ENCODE peak calls at places on chromosomes 2 and 18, in ten cellular contexts. O, H, W, E, L, R, M, C, S and T are unnamed samples.

GRCh38 chr2:43406643-43407042 is 180.2 kb upstream of the ZFP36L2 start:
- DNase-seq in O (no peak), H (no peak), W (no peak), E (no peak), L (no peak), R (no peak), M (no peak), C (no peak), S (no peak), T (no peak)

GRCh38 chr2:55416826-55417568 is 2.7 kb downstream of the CCDC88A start:
- DNase-seq in O (no peak), H (no peak), W (no peak), E (no peak), L (no peak), R (no peak), M (no peak), C (no peak), S (peak; percentile 23), T (no peak)

GRCh38 chr2:112749755-112750559 is 14.5 kb downstream of the CKAP2L start:
- DNase-seq in O (peak; percentile 72), H (peak; percentile 81), W (peak; percentile 87), E (peak; percentile 44), L (peak; percentile 89), R (peak; percentile 47), M (peak; percentile 60), C (peak; percentile 64), S (peak; percentile 70), T (peak; percentile 53)

GRCh38 chr2:71759056-71759455 is 305.7 kb downstream of the DYSF start:
- DNase-seq in O (no peak), H (no peak), W (no peak), E (no peak), L (no peak), R (no peak), M (no peak), C (no peak), S (no peak), T (no peak)

GRCh38 chr18:13103366-13103765 is 112.2 kb downstream of the CEP192 start:
- DNase-seq in O (no peak), H (peak; percentile 8), W (no peak), E (no peak), L (no peak), R (no peak), M (no peak), C (no peak), S (peak; percentile 11), T (no peak)

GRCh38 chr2:231361701-231362588 is 33.6 kb upstream of the B3GNT7 start:
- DNase-seq in O (no peak), H (no peak), W (no peak), E (no peak), L (no peak), R (no peak), M (peak; percentile 70), C (no peak), S (peak; percentile 76), T (no peak)

GRCh38 chr2:74391209-74391579 is 11.1 kb upstream of the DCTN1 start:
- DNase-seq in O (no peak), H (peak; percentile 15), W (peak; percentile 36), E (no peak), L (no peak), R (no peak), M (peak; percentile 18), C (no peak), S (no peak), T (no peak)

GRCh38 chr18:76209597-76209996 is 285.4 kb downstream of the ZNF516 start:
- DNase-seq in O (no peak), H (peak; percentile 69), W (no peak), E (peak; percentile 70), L (no peak), R (peak; percentile 33), M (no peak), C (no peak), S (no peak), T (no peak)

GRCh38 chr2:237858294-237859081 is 935 bp upstream of the RAMP1 start:
- DNase-seq in O (peak; percentile 84), H (peak; percentile 85), W (peak; percentile 88), E (peak; percentile 51), L (peak; percentile 72), R (peak; percentile 66), M (peak; percentile 61), C (peak; percentile 82), S (peak; percentile 53), T (peak; percentile 65)

GRCh38 chr2:139492301-139492700 is 712.1 kb upstream of the NXPH2 start:
- DNase-seq in O (no peak), H (no peak), W (no peak), E (no peak), L (no peak), R (no peak), M (no peak), C (no peak), S (no peak), T (no peak)

GRCh38 chr2:37389984-37390765 is 45.7 kb downstream of the QPCT start:
- DNase-seq in O (no peak), H (peak; percentile 95), W (peak; percentile 77), E (peak; percentile 92), L (peak; percentile 76), R (peak; percentile 96), M (peak; percentile 63), C (no peak), S (peak; percentile 93), T (no peak)

GRCh38 chr2:55616509-55617159 is 788 bp downstream of the PPP4R3B start:
- DNase-seq in O (peak; percentile 59), H (peak; percentile 66), W (peak; percentile 74), E (peak; percentile 28), L (peak; percentile 24), R (peak; percentile 61), M (peak; percentile 38), C (peak; percentile 56), S (peak; percentile 58), T (no peak)

GRCh38 chr2:28628987-28629386 is 122.6 kb upstream of the PPP1CB start:
- DNase-seq in O (no peak), H (no peak), W (no peak), E (no peak), L (no peak), R (no peak), M (no peak), C (no peak), S (no peak), T (no peak)

GRCh38 chr18:63969965-63970802 is at the start of gene SERPINB8:
- DNase-seq in O (peak; percentile 95), H (peak; percentile 98), W (peak; percentile 96), E (peak; percentile 81), L (peak; percentile 98), R (peak; percentile 94), M (peak; percentile 92), C (peak; percentile 94), S (peak; percentile 69), T (peak; percentile 84)

GRCh38 chr2:105177546-105178254 is 63.8 kb upstream of the GPR45 start:
- DNase-seq in O (no peak), H (no peak), W (no peak), E (no peak), L (no peak), R (no peak), M (no peak), C (no peak), S (no peak), T (no peak)

DNA sequence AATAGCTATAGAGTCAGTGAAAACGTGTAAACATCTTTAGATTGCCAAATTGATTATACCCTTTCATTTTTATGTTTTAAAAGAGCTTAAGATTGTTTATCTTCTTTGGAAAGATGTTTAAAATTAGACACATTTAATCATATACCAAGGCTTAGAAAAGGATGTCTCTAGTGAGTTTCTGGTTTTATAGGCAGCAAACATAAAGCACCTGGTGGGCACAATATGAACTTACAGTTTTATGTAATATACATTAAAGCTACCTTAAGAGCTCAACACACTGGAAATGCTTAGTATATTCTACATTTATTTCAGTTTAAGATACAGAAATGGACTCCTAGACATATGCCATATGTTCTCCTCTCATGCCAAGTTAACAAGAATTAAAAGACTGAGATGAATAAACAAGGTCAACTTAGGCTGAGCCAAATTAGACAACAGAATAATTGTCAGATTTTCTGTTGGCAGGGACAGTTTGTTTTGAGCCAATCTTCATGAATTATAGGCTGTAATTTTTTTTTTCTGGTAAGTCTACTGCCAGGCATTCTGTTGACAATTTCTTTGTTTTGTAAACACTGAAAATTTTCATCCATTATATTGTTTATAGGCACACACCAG is 112.7 kb downstream of the OTX1 start:
- DNase-seq in O (no peak), H (no peak), W (peak; percentile 5), E (no peak), L (no peak), R (no peak), M (no peak), C (no peak), S (no peak), T (no peak)
- TF ChIP-seq CTCF in O (no peak), H (no peak), W (no peak), E (no peak), L (no peak), R (no peak), M (no peak), C (no peak), S (peak; percentile 20), T (no peak)

DNA sequence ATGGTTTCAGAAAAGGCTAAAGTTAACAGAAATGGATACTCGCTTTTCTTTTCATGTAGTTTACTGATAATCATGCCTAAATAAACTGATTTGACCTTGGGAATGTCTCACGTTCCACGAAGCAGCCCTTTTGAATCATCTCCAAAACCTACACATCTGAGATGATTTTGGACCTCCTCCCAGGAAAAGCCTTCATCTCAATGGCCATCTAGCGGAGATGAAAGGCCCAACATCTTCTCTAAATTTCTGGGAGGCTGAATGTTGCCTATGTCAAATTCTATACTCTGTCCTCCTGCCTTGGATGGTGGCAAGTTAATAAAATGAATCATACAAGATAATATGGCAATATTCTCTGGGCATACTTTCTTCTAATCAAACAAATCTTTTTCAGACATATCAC is 448.5 kb downstream of the ZEB2 start:
- DNase-seq in O (no peak), H (peak; percentile 13), W (no peak), E (no peak), L (no peak), R (no peak), M (no peak), C (no peak), S (no peak), T (no peak)
- TF ChIP-seq CTCF in O (peak; percentile 51), H (peak; percentile 38), W (no peak), E (no peak), L (no peak), R (peak; percentile 19), M (no peak), C (no peak), S (no peak), T (no peak)

GRCh38 chr2:170643346-170643745 is 71.8 kb upstream of the SP5 start:
- DNase-seq in O (no peak), H (no peak), W (no peak), E (no peak), L (no peak), R (no peak), M (no peak), C (no peak), S (no peak), T (no peak)
- TF ChIP-seq CTCF in O (no peak), H (no peak), W (no peak), E (no peak), L (no peak), R (no peak), M (no peak), C (no peak), S (no peak), T (no peak)

DNA sequence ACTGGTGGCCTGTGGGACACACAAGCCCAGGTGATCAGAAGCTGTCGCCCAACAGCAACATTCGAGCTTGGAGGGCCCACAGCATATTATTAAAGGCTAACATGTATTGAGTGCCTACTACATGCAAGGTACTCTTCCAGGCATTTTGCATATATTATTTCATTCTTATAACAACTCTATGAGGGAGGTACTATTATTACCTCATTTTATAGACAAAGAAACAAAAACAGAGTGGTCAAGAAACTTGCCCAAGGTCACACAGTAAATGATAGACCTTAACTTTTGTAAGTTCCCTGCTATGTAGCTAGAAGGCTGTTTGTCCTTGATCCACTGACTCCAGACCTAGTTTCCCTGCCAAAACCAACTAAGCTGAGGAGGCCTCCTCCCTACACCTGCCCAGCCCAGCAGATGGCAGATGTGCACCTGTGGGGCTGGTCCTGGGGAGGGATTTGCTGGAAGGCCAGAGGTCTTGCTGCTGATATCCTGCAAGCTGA is 35.7 kb downstream of the KANSL3 start:
- DNase-seq in O (no peak), H (peak; percentile 29), W (peak; percentile 19), E (no peak), L (peak; percentile 31), R (no peak), M (no peak), C (peak; percentile 82), S (peak; percentile 5), T (no peak)
- TF ChIP-seq CTCF in O (no peak), H (peak; percentile 60), W (no peak), E (no peak), L (no peak), R (peak; percentile 50), M (no peak), C (peak; percentile 34), S (peak; percentile 23), T (no peak)